ENCODE peak calls at places on chromosomes 6 and 20, in seven cellular contexts. J is stimulated activated CD8-positive, alpha-beta memory T cell treated with anti-CD3 and anti-CD28 coated beads, Interleukin-2, amount 100 ng/mL, for 1 hour; K is CD8-positive, alpha-beta memory T cell; H is left colon; R is renal cortical epithelial cell; F is NCI-H1436 treated with DMSO at 0.1 percent for 48 hours; T is SK-N-SH. L is an unnamed sample.

GRCh38 chr20:63896136-63896890 is 1.4 kb downstream of the DNAJC5 start:
- DNase-seq in J (no peak), K (peak), H (peak), R (peak), F (no peak), T (no peak), L (no peak)

GRCh38 chr6:112780498-112781096 is 433.5 kb downstream of the RFPL4B start:
- DNase-seq in J (no peak), K (no peak), H (peak), R (peak), F (no peak), T (peak), L (peak)

GRCh38 chr6:7165002-7165735 is 57.4 kb downstream of the RREB1 start:
- DNase-seq in J (no peak), K (no peak), H (no peak), R (peak), F (no peak), T (no peak), L (no peak)

GRCh38 chr6:11824986-11825385 is 46.4 kb upstream of the ADTRP start:
- DNase-seq in J (no peak), K (no peak), H (no peak), R (peak), F (no peak), T (no peak), L (no peak)

GRCh38 chr6:166467436-166468000 is 84.8 kb upstream of the MPC1 start:
- DNase-seq in J (no peak), K (no peak), H (no peak), R (no peak), F (no peak), T (no peak), L (no peak)

GRCh38 chr20:41540916-41541315 is 77.3 kb downstream of the CHD6 start:
- DNase-seq in J (no peak), K (no peak), H (no peak), R (no peak), F (no peak), T (peak), L (no peak)

GRCh38 chr6:73236147-73236750 is 11.0 kb upstream of the KHDC1L start:
- DNase-seq in J (no peak), K (no peak), H (no peak), R (peak), F (no peak), T (no peak), L (no peak)

GRCh38 chr6:56046576-56046975 is 171.2 kb upstream of the BMP5 start:
- DNase-seq in J (no peak), K (no peak), H (no peak), R (peak), F (no peak), T (no peak), L (no peak)

GRCh38 chr6:10465633-10466499 is 51.0 kb upstream of the TFAP2A start:
- DNase-seq in J (no peak), K (no peak), H (no peak), R (peak), F (no peak), T (peak), L (peak)

GRCh38 chr6:31906122-31906521 is 4.2 kb upstream of the ZBTB12 start:
- DNase-seq in J (no peak), K (no peak), H (no peak), R (no peak), F (no peak), T (no peak), L (no peak)

GRCh38 chr6:54525731-54526130 is 217.5 kb downstream of the TINAG start:
- DNase-seq in J (no peak), K (no peak), H (no peak), R (peak), F (no peak), T (no peak), L (no peak)